ENCODE peak calls at places on chromosomes 16 and 17, in eight cellular contexts. G is hippocampal formation; Y is AG08396; I is CD8-positive, alpha-beta memory T cell; X is LoVo; L is NCI-H748 treated with DMSO at 0.1 percent for 48 hours; C is fibroblast of mammary gland; Z is hypothalamus. Q is an unnamed sample.

GRCh38 chr17:7897773-7898172 is 9.2 kb downstream of the CHD3 start:
- DNase-seq in G (peak), Y (peak), I (no peak), X (no peak), L (no peak), C (peak), Z (no peak), Q (peak)

GRCh38 chr16:53881371-53881770 is 177.4 kb downstream of the FTO start:
- DNase-seq in G (no peak), Y (peak), I (no peak), X (peak), L (no peak), C (peak), Z (no peak), Q (no peak)

GRCh38 chr16:66474750-66475199 is 47.7 kb downstream of the BEAN1 start:
- DNase-seq in G (no peak), Y (no peak), I (peak), X (peak), L (no peak), C (no peak), Z (no peak), Q (no peak)

GRCh38 chr17:31072186-31072585 is 22.6 kb upstream of the NF1 start:
- DNase-seq in G (no peak), Y (peak), I (no peak), X (peak), L (no peak), C (peak), Z (no peak), Q (no peak)

GRCh38 chr17:41910701-41911391 is 7.9 kb downstream of the ACLY start:
- DNase-seq in G (no peak), Y (peak), I (no peak), X (no peak), L (no peak), C (peak), Z (no peak), Q (no peak)

GRCh38 chr17:59954856-59955255 is 9.7 kb downstream of the RNFT1 start:
- DNase-seq in G (no peak), Y (no peak), I (no peak), X (no peak), L (no peak), C (no peak), Z (no peak), Q (no peak)

GRCh38 chr17:36899250-36900129 is 37.8 kb upstream of the LHX1 start:
- DNase-seq in G (no peak), Y (no peak), I (no peak), X (no peak), L (no peak), C (no peak), Z (no peak), Q (peak)

GRCh38 chr17:21299981-21300600 is 15.6 kb downstream of the MAP2K3 start:
- DNase-seq in G (no peak), Y (no peak), I (no peak), X (no peak), L (no peak), C (no peak), Z (no peak), Q (no peak)

GRCh38 chr17:46193626-46194392 is 580 bp upstream of the KANSL1 start:
- DNase-seq in G (peak), Y (peak), I (peak), X (peak), L (peak), C (peak), Z (peak), Q (peak)

GRCh38 chr17:50865060-50865867 is 890 bp downstream of the TOB1 start:
- DNase-seq in G (peak), Y (peak), I (peak), X (no peak), L (peak), C (peak), Z (no peak), Q (peak)

GRCh38 chr16:71311553-71312158 is 22.5 kb upstream of the CMTR2 start:
- DNase-seq in G (no peak), Y (peak), I (peak), X (no peak), L (peak), C (peak), Z (no peak), Q (peak)